ENCODE peak calls at places on chromosome 19, in seven cellular contexts. One of them, this sample, is unnamed.

GRCh38 chr19:4692275-4693077 is 22.3 kb upstream of the MYDGF start:
- DNase-seq in hepatocyte: no peak
- DNase-seq in mesothelial cell of epicardium: no peak
- DNase-seq in globus pallidus: no peak
- DNase-seq in AG10803: no peak
- DNase-seq in cardiac fibroblast: no peak
- DNase-seq in stimulated activated CD8-positive, alpha-beta memory T cell treated with anti-CD3 and anti-CD28 coated beads, Interleukin-2, amount 100 ng/mL, for 48 hours: no peak
- DNase-seq in this sample: no peak

GRCh38 chr19:39814595-39814994 is 19.4 kb downstream of the DYRK1B start:
- DNase-seq in hepatocyte: no peak
- DNase-seq in mesothelial cell of epicardium: no peak
- DNase-seq in globus pallidus: no peak
- DNase-seq in AG10803: no peak
- DNase-seq in cardiac fibroblast: no peak
- DNase-seq in stimulated activated CD8-positive, alpha-beta memory T cell treated with anti-CD3 and anti-CD28 coated beads, Interleukin-2, amount 100 ng/mL, for 48 hours: no peak
- DNase-seq in this sample: no peak

GRCh38 chr19:54470991-54471782 is 1.9 kb downstream of the CDC42EP5 start:
- DNase-seq in hepatocyte: peak
- DNase-seq in mesothelial cell of epicardium: no peak
- DNase-seq in globus pallidus: peak
- DNase-seq in AG10803: no peak
- DNase-seq in cardiac fibroblast: no peak
- DNase-seq in stimulated activated CD8-positive, alpha-beta memory T cell treated with anti-CD3 and anti-CD28 coated beads, Interleukin-2, amount 100 ng/mL, for 48 hours: no peak
- DNase-seq in this sample: no peak

GRCh38 chr19:56141416-56141992 is 417 bp downstream of the ZNF444 start:
- DNase-seq in hepatocyte: peak
- DNase-seq in mesothelial cell of epicardium: peak
- DNase-seq in globus pallidus: no peak
- DNase-seq in AG10803: no peak
- DNase-seq in cardiac fibroblast: no peak
- DNase-seq in stimulated activated CD8-positive, alpha-beta memory T cell treated with anti-CD3 and anti-CD28 coated beads, Interleukin-2, amount 100 ng/mL, for 48 hours: no peak
- DNase-seq in this sample: no peak

GRCh38 chr19:13621413-13621812 is 115.1 kb upstream of the CACNA1A start:
- DNase-seq in hepatocyte: no peak
- DNase-seq in mesothelial cell of epicardium: no peak
- DNase-seq in globus pallidus: no peak
- DNase-seq in AG10803: peak
- DNase-seq in cardiac fibroblast: peak
- DNase-seq in stimulated activated CD8-positive, alpha-beta memory T cell treated with anti-CD3 and anti-CD28 coated beads, Interleukin-2, amount 100 ng/mL, for 48 hours: peak
- DNase-seq in this sample: no peak

GRCh38 chr19:48837081-48837524 is 812 bp upstream of the HSD17B14 start:
- DNase-seq in hepatocyte: peak
- DNase-seq in mesothelial cell of epicardium: peak
- DNase-seq in globus pallidus: peak
- DNase-seq in AG10803: peak
- DNase-seq in cardiac fibroblast: peak
- DNase-seq in stimulated activated CD8-positive, alpha-beta memory T cell treated with anti-CD3 and anti-CD28 coated beads, Interleukin-2, amount 100 ng/mL, for 48 hours: peak
- DNase-seq in this sample: peak

GRCh38 chr19:1461862-1462261 is 11.9 kb downstream of the APC2 start:
- DNase-seq in hepatocyte: no peak
- DNase-seq in mesothelial cell of epicardium: no peak
- DNase-seq in globus pallidus: no peak
- DNase-seq in AG10803: no peak
- DNase-seq in cardiac fibroblast: no peak
- DNase-seq in stimulated activated CD8-positive, alpha-beta memory T cell treated with anti-CD3 and anti-CD28 coated beads, Interleukin-2, amount 100 ng/mL, for 48 hours: no peak
- DNase-seq in this sample: no peak

GRCh38 chr19:55600336-55601028 is 394 bp downstream of the ZNF524 start:
- DNase-seq in hepatocyte: peak
- DNase-seq in mesothelial cell of epicardium: no peak
- DNase-seq in globus pallidus: no peak
- DNase-seq in AG10803: no peak
- DNase-seq in cardiac fibroblast: no peak
- DNase-seq in stimulated activated CD8-positive, alpha-beta memory T cell treated with anti-CD3 and anti-CD28 coated beads, Interleukin-2, amount 100 ng/mL, for 48 hours: peak
- DNase-seq in this sample: peak

GRCh38 chr19:46608581-46609345 is 7.6 kb downstream of the CALM3 start:
- DNase-seq in hepatocyte: no peak
- DNase-seq in mesothelial cell of epicardium: no peak
- DNase-seq in globus pallidus: no peak
- DNase-seq in AG10803: no peak
- DNase-seq in cardiac fibroblast: no peak
- DNase-seq in stimulated activated CD8-positive, alpha-beta memory T cell treated with anti-CD3 and anti-CD28 coated beads, Interleukin-2, amount 100 ng/mL, for 48 hours: no peak
- DNase-seq in this sample: no peak

GRCh38 chr19:6730153-6730804 is 7.1 kb downstream of the GPR108 start:
- DNase-seq in hepatocyte: peak
- DNase-seq in mesothelial cell of epicardium: no peak
- DNase-seq in globus pallidus: peak
- DNase-seq in AG10803: no peak
- DNase-seq in cardiac fibroblast: no peak
- DNase-seq in stimulated activated CD8-positive, alpha-beta memory T cell treated with anti-CD3 and anti-CD28 coated beads, Interleukin-2, amount 100 ng/mL, for 48 hours: no peak
- DNase-seq in this sample: peak

GRCh38 chr19:7839476-7839875 is 9.5 kb downstream of the EVI5L start:
- DNase-seq in hepatocyte: no peak
- DNase-seq in mesothelial cell of epicardium: no peak
- DNase-seq in globus pallidus: no peak
- DNase-seq in AG10803: no peak
- DNase-seq in cardiac fibroblast: no peak
- DNase-seq in stimulated activated CD8-positive, alpha-beta memory T cell treated with anti-CD3 and anti-CD28 coated beads, Interleukin-2, amount 100 ng/mL, for 48 hours: no peak
- DNase-seq in this sample: no peak

GRCh38 chr19:56148096-56148495 is 7.0 kb downstream of the ZNF444 start:
- DNase-seq in hepatocyte: no peak
- DNase-seq in mesothelial cell of epicardium: no peak
- DNase-seq in globus pallidus: no peak
- DNase-seq in AG10803: no peak
- DNase-seq in cardiac fibroblast: no peak
- DNase-seq in stimulated activated CD8-positive, alpha-beta memory T cell treated with anti-CD3 and anti-CD28 coated beads, Interleukin-2, amount 100 ng/mL, for 48 hours: no peak
- DNase-seq in this sample: no peak

GRCh38 chr19:33395561-33396550 is 22.3 kb downstream of the CEBPG start:
- DNase-seq in hepatocyte: no peak
- DNase-seq in mesothelial cell of epicardium: no peak
- DNase-seq in globus pallidus: no peak
- DNase-seq in AG10803: peak
- DNase-seq in cardiac fibroblast: peak
- DNase-seq in stimulated activated CD8-positive, alpha-beta memory T cell treated with anti-CD3 and anti-CD28 coated beads, Interleukin-2, amount 100 ng/mL, for 48 hours: no peak
- DNase-seq in this sample: no peak

GRCh38 chr19:308471-309205 is 17.4 kb upstream of the PLPP2 start:
- DNase-seq in hepatocyte: no peak
- DNase-seq in mesothelial cell of epicardium: no peak
- DNase-seq in globus pallidus: no peak
- DNase-seq in AG10803: no peak
- DNase-seq in cardiac fibroblast: no peak
- DNase-seq in stimulated activated CD8-positive, alpha-beta memory T cell treated with anti-CD3 and anti-CD28 coated beads, Interleukin-2, amount 100 ng/mL, for 48 hours: no peak
- DNase-seq in this sample: no peak

GRCh38 chr19:33488826-33489225 is 32.8 kb downstream of the PEPD start:
- DNase-seq in hepatocyte: no peak
- DNase-seq in mesothelial cell of epicardium: no peak
- DNase-seq in globus pallidus: no peak
- DNase-seq in AG10803: no peak
- DNase-seq in cardiac fibroblast: no peak
- DNase-seq in stimulated activated CD8-positive, alpha-beta memory T cell treated with anti-CD3 and anti-CD28 coated beads, Interleukin-2, amount 100 ng/mL, for 48 hours: no peak
- DNase-seq in this sample: no peak

GRCh38 chr19:30662211-30662861 is 290.2 kb downstream of the ZNF536 start:
- DNase-seq in hepatocyte: no peak
- DNase-seq in mesothelial cell of epicardium: no peak
- DNase-seq in globus pallidus: no peak
- DNase-seq in AG10803: peak
- DNase-seq in cardiac fibroblast: no peak
- DNase-seq in stimulated activated CD8-positive, alpha-beta memory T cell treated with anti-CD3 and anti-CD28 coated beads, Interleukin-2, amount 100 ng/mL, for 48 hours: no peak
- DNase-seq in this sample: no peak

GRCh38 chr19:1066748-1067340 is at the start of gene ARHGAP45:
- DNase-seq in hepatocyte: peak
- DNase-seq in mesothelial cell of epicardium: no peak
- DNase-seq in globus pallidus: no peak
- DNase-seq in AG10803: no peak
- DNase-seq in cardiac fibroblast: no peak
- DNase-seq in stimulated activated CD8-positive, alpha-beta memory T cell treated with anti-CD3 and anti-CD28 coated beads, Interleukin-2, amount 100 ng/mL, for 48 hours: peak
- DNase-seq in this sample: peak

GRCh38 chr19:10013834-10014618 is 743 bp downstream of the RDH8 start:
- DNase-seq in hepatocyte: no peak
- DNase-seq in mesothelial cell of epicardium: no peak
- DNase-seq in globus pallidus: no peak
- DNase-seq in AG10803: no peak
- DNase-seq in cardiac fibroblast: no peak
- DNase-seq in stimulated activated CD8-positive, alpha-beta memory T cell treated with anti-CD3 and anti-CD28 coated beads, Interleukin-2, amount 100 ng/mL, for 48 hours: no peak
- DNase-seq in this sample: no peak

GRCh38 chr19:6041991-6042421 is 64.1 kb upstream of the RANBP3 start:
- DNase-seq in hepatocyte: no peak
- DNase-seq in mesothelial cell of epicardium: peak
- DNase-seq in globus pallidus: no peak
- DNase-seq in AG10803: no peak
- DNase-seq in cardiac fibroblast: no peak
- DNase-seq in stimulated activated CD8-positive, alpha-beta memory T cell treated with anti-CD3 and anti-CD28 coated beads, Interleukin-2, amount 100 ng/mL, for 48 hours: no peak
- DNase-seq in this sample: no peak

GRCh38 chr19:51124729-51125128 is at the start of gene SIGLEC9:
- DNase-seq in hepatocyte: no peak
- DNase-seq in mesothelial cell of epicardium: no peak
- DNase-seq in globus pallidus: peak
- DNase-seq in AG10803: no peak
- DNase-seq in cardiac fibroblast: no peak
- DNase-seq in stimulated activated CD8-positive, alpha-beta memory T cell treated with anti-CD3 and anti-CD28 coated beads, Interleukin-2, amount 100 ng/mL, for 48 hours: no peak
- DNase-seq in this sample: no peak

GRCh38 chr19:45824041-45824471 is 8.9 kb upstream of the RSPH6A start:
- DNase-seq in hepatocyte: no peak
- DNase-seq in mesothelial cell of epicardium: no peak
- DNase-seq in globus pallidus: no peak
- DNase-seq in AG10803: no peak
- DNase-seq in cardiac fibroblast: no peak
- DNase-seq in stimulated activated CD8-positive, alpha-beta memory T cell treated with anti-CD3 and anti-CD28 coated beads, Interleukin-2, amount 100 ng/mL, for 48 hours: no peak
- DNase-seq in this sample: no peak

GRCh38 chr19:725461-726089 is 16.8 kb downstream of the PALM start:
- DNase-seq in hepatocyte: no peak
- DNase-seq in mesothelial cell of epicardium: no peak
- DNase-seq in globus pallidus: no peak
- DNase-seq in AG10803: no peak
- DNase-seq in cardiac fibroblast: no peak
- DNase-seq in stimulated activated CD8-positive, alpha-beta memory T cell treated with anti-CD3 and anti-CD28 coated beads, Interleukin-2, amount 100 ng/mL, for 48 hours: no peak
- DNase-seq in this sample: no peak

GRCh38 chr19:52941941-52942370 is 18.7 kb upstream of the ZNF888 start:
- DNase-seq in hepatocyte: peak
- DNase-seq in mesothelial cell of epicardium: no peak
- DNase-seq in globus pallidus: no peak
- DNase-seq in AG10803: peak
- DNase-seq in cardiac fibroblast: peak
- DNase-seq in stimulated activated CD8-positive, alpha-beta memory T cell treated with anti-CD3 and anti-CD28 coated beads, Interleukin-2, amount 100 ng/mL, for 48 hours: no peak
- DNase-seq in this sample: no peak

GRCh38 chr19:19028526-19028925 is 4.8 kb downstream of the SUGP2 start:
- DNase-seq in hepatocyte: no peak
- DNase-seq in mesothelial cell of epicardium: no peak
- DNase-seq in globus pallidus: no peak
- DNase-seq in AG10803: no peak
- DNase-seq in cardiac fibroblast: no peak
- DNase-seq in stimulated activated CD8-positive, alpha-beta memory T cell treated with anti-CD3 and anti-CD28 coated beads, Interleukin-2, amount 100 ng/mL, for 48 hours: no peak
- DNase-seq in this sample: no peak

GRCh38 chr19:50333737-50334617 is 4.8 kb upstream of the KCNC3 start:
- DNase-seq in hepatocyte: peak
- DNase-seq in mesothelial cell of epicardium: peak
- DNase-seq in globus pallidus: no peak
- DNase-seq in AG10803: no peak
- DNase-seq in cardiac fibroblast: no peak
- DNase-seq in stimulated activated CD8-positive, alpha-beta memory T cell treated with anti-CD3 and anti-CD28 coated beads, Interleukin-2, amount 100 ng/mL, for 48 hours: peak
- DNase-seq in this sample: peak

GRCh38 chr19:19115954-19116353 is 22.3 kb downstream of the TMEM161A start:
- DNase-seq in hepatocyte: no peak
- DNase-seq in mesothelial cell of epicardium: no peak
- DNase-seq in globus pallidus: no peak
- DNase-seq in AG10803: no peak
- DNase-seq in cardiac fibroblast: peak
- DNase-seq in stimulated activated CD8-positive, alpha-beta memory T cell treated with anti-CD3 and anti-CD28 coated beads, Interleukin-2, amount 100 ng/mL, for 48 hours: peak
- DNase-seq in this sample: no peak

This sample was measured in GM12891.